ENCODE peak calls at places on chromosomes 5 and 9, in eight cellular contexts. J, D, C, E, V, G, F and K are unnamed samples. For H3K36me3, the result is how much of the 10 kb centered on the place peaks cover.

GRCh38 chr5:96348536-96348935 is 84.5 kb downstream of the PCSK1 start:
- DNase-seq in J (no peak), D (no peak), C (no peak), E (no peak), V (no peak), G (no peak), F (no peak), K (no peak)

GRCh38 chr9:96619109-96619435 is 571 bp downstream of the CDC14B start:
- DNase-seq in J (no peak), D (no peak), C (peak), E (peak), V (peak), G (peak), F (no peak), K (no peak)

GRCh38 chr5:64505769-64506566 is at the start of gene RGS7BP:
- DNase-seq in J (peak), D (no peak), C (peak), E (no peak), V (no peak), G (peak), F (peak), K (peak)

GRCh38 chr5:110477923-110478322 is 248.5 kb downstream of the TMEM232 start:
- DNase-seq in J (no peak), D (no peak), C (no peak), E (no peak), V (no peak), G (no peak), F (no peak), K (no peak)

GRCh38 chr9:26131891-26132290 is 453.6 kb upstream of the TUSC1 start:
- DNase-seq in J (no peak), D (no peak), C (no peak), E (no peak), V (no peak), G (no peak), F (no peak), K (no peak)

GRCh38 chr5:37580106-37580505 is 201.0 kb downstream of the WDR70 start:
- DNase-seq in J (no peak), D (no peak), C (no peak), E (no peak), V (no peak), G (no peak), F (no peak), K (no peak)

GRCh38 chr9:124259273-124260078 is 1.7 kb downstream of the NEK6 start:
- DNase-seq in J (no peak), D (peak), C (peak), E (peak), V (peak), G (peak), F (peak), K (peak)

GRCh38 chr5:71862661-71863060 is 143.6 kb downstream of the CARTPT start:
- DNase-seq in J (no peak), D (no peak), C (no peak), E (no peak), V (no peak), G (no peak), F (no peak), K (no peak)

GRCh38 chr5:89351232-89351631 is 468.2 kb upstream of the MEF2C start:
- DNase-seq in J (no peak), D (no peak), C (no peak), E (no peak), V (no peak), G (no peak), F (no peak), K (no peak)

GRCh38 chr5:32852535-32852934 is 141.4 kb downstream of the NPR3 start:
- DNase-seq in J (no peak), D (no peak), C (no peak), E (no peak), V (no peak), G (no peak), F (no peak), K (no peak)

GRCh38 chr5:138685052-138685755 is 68.0 kb upstream of the CTNNA1 start:
- DNase-seq in J (no peak), D (no peak), C (no peak), E (no peak), V (no peak), G (no peak), F (no peak), K (no peak)

GRCh38 chr9:133499130-133499891 is 20.4 kb upstream of the SLC2A6 start:
- DNase-seq in J (no peak), D (no peak), C (no peak), E (no peak), V (no peak), G (no peak), F (no peak), K (peak)

GRCh38 chr9:12861035-12861434 is 86.2 kb downstream of the LURAP1L start:
- DNase-seq in J (no peak), D (no peak), C (no peak), E (no peak), V (no peak), G (no peak), F (no peak), K (no peak)

GRCh38 chr9:136352682-136353081 is 10.9 kb downstream of the DNLZ start:
- DNase-seq in J (no peak), D (no peak), C (no peak), E (no peak), V (no peak), G (peak), F (no peak), K (no peak)

GRCh38 chr5:949275-949543 is 56.5 kb downstream of the TRIP13 start:
- DNase-seq in J (no peak), D (no peak), C (no peak), E (no peak), V (no peak), G (no peak), F (no peak), K (no peak)

GRCh38 chr5:56302027-56302426 is 68.9 kb upstream of the ANKRD55 start:
- DNase-seq in J (no peak), D (no peak), C (no peak), E (no peak), V (no peak), G (no peak), F (no peak), K (no peak)

GRCh38 chr9:7671847-7672246 is 127.7 kb downstream of the DMAC1 start:
- DNase-seq in J (no peak), D (no peak), C (no peak), E (no peak), V (no peak), G (no peak), F (no peak), K (no peak)

GRCh38 chr5:119873611-119874010 is 244.3 kb downstream of the FAM170A start:
- DNase-seq in J (no peak), D (no peak), C (no peak), E (no peak), V (no peak), G (no peak), F (no peak), K (no peak)

GRCh38 chr5:142156839-142157463 is 48.4 kb downstream of the NDFIP1 start:
- DNase-seq in J (no peak), D (no peak), C (no peak), E (no peak), V (no peak), G (no peak), F (no peak), K (no peak)

GRCh38 chr5:78662323-78662722 is 13.8 kb upstream of the LHFPL2 start:
- DNase-seq in J (no peak), D (no peak), C (no peak), E (no peak), V (no peak), G (no peak), F (no peak), K (no peak)

GRCh38 chr5:153744751-153745150 is 254.3 kb downstream of the GRIA1 start:
- DNase-seq in J (no peak), D (no peak), C (no peak), E (no peak), V (no peak), G (no peak), F (no peak), K (no peak)

GRCh38 chr5:107074991-107075390 is 595.7 kb downstream of the EFNA5 start:
- DNase-seq in J (no peak), D (no peak), C (no peak), E (no peak), V (no peak), G (no peak), F (no peak), K (no peak)

GRCh38 chr9:22392523-22392922 is 54.1 kb upstream of the DMRTA1 start:
- DNase-seq in J (no peak), D (no peak), C (no peak), E (no peak), V (no peak), G (no peak), F (no peak), K (no peak)

GRCh38 chr5:91311697-91312501 is 71.2 kb downstream of the ARRDC3 start:
- DNase-seq in J (peak), D (peak), C (peak), E (peak), V (peak), G (peak), F (no peak), K (peak)

GRCh38 chr5:132772291-132773070 is 4.6 kb downstream of the SEPTIN8 start:
- DNase-seq in J (no peak), D (no peak), C (no peak), E (peak), V (no peak), G (no peak), F (no peak), K (no peak)

GRCh38 chr5:8954801-8955200 is 591.1 kb downstream of the SEMA5A start:
- DNase-seq in J (no peak), D (no peak), C (no peak), E (no peak), V (no peak), G (no peak), F (no peak), K (no peak)

GRCh38 chr5:77066823-77067442 is 20.2 kb downstream of the ZBED3 start:
- DNase-seq in J (no peak), D (no peak), C (no peak), E (no peak), V (no peak), G (no peak), F (no peak), K (no peak)

GRCh38 chr5:172425402-172425801 is 28.9 kb downstream of the SH3PXD2B start:
- DNase-seq in J (no peak), D (no peak), C (no peak), E (no peak), V (no peak), G (no peak), F (no peak), K (no peak)

GRCh38 chr9:19232830-19233194 is 2.3 kb downstream of the DENND4C start:
- DNase-seq in J (no peak), D (no peak), C (no peak), E (no peak), V (no peak), G (no peak), F (no peak), K (no peak)

GRCh38 chr5:14165375-14166091 is 22.4 kb downstream of the TRIO start:
- DNase-seq in J (no peak), D (peak), C (no peak), E (no peak), V (peak), G (no peak), F (no peak), K (no peak)

GRCh38 chr5:17255471-17256016 is 38.1 kb downstream of the BASP1 start:
- DNase-seq in J (no peak), D (no peak), C (no peak), E (no peak), V (no peak), G (no peak), F (no peak), K (no peak)

GRCh38 chr5:1282139-1282992 is 12.5 kb downstream of the TERT start:
- DNase-seq in J (no peak), D (no peak), C (no peak), E (peak), V (no peak), G (no peak), F (peak), K (no peak)

GRCh38 chr5:140182803-140183367 is 7.9 kb downstream of the CYSTM1 start:
- DNase-seq in J (peak), D (no peak), C (no peak), E (peak), V (no peak), G (peak), F (no peak), K (peak)

GRCh38 chr9:88266416-88266815 is 121.8 kb upstream of the SPIN1 start:
- DNase-seq in J (no peak), D (no peak), C (no peak), E (no peak), V (no peak), G (no peak), F (no peak), K (no peak)

GRCh38 chr9:130029591-130029990 is 13.4 kb downstream of the FNBP1 start:
- DNase-seq in J (no peak), D (no peak), C (no peak), E (no peak), V (no peak), G (no peak), F (no peak), K (no peak)

GRCh38 chr9:130027533-130028370 is 15.2 kb downstream of the FNBP1 start:
- DNase-seq in J (no peak), D (no peak), C (no peak), E (no peak), V (no peak), G (no peak), F (no peak), K (no peak)

GRCh38 chr9:130026583-130027427 is 16.2 kb downstream of the FNBP1 start:
- DNase-seq in J (no peak), D (no peak), C (no peak), E (no peak), V (no peak), G (no peak), F (no peak), K (no peak)

GRCh38 chr9:130029223-130029583 is 13.8 kb downstream of the FNBP1 start:
- DNase-seq in J (no peak), D (no peak), C (no peak), E (no peak), V (no peak), G (no peak), F (no peak), K (no peak)

GRCh38 chr9:130028493-130029222 is 14.3 kb downstream of the FNBP1 start:
- DNase-seq in J (no peak), D (no peak), C (no peak), E (no peak), V (no peak), G (no peak), F (no peak), K (no peak)
- TF ChIP-seq POLR2A in J (no peak), D (no peak), C (no peak), E (no peak), V (no peak), G (no peak), F (no peak), K (no peak)

DNA sequence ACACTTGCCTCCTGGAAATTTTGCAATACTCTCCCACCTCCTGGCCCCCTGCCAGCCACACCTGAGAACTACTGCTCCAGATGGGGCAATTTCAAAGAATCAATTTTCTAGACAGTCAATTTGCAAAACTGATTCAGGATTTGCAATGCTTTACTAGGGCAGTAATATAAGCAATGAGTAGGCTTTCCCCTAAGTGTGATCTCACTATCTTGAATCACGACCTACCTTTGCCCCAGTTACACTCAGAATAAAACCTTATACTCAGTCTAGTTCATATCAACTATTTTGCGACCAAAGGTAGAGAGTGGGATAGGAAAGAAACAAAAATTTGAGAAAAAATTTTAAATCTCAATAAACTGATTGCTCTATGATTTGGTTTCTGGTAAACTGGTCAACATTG is 54.4 kb downstream of the DROSHA start:
- DNase-seq in J (no peak), D (no peak), C (no peak), E (no peak), V (no peak), G (no peak), F (no peak), K (no peak)
- H3K36me3 ChIP-seq in J (under half), D (under half), C (under half), E (under half), V (under half), G (under half), F (under half), K (under half)

DNA sequence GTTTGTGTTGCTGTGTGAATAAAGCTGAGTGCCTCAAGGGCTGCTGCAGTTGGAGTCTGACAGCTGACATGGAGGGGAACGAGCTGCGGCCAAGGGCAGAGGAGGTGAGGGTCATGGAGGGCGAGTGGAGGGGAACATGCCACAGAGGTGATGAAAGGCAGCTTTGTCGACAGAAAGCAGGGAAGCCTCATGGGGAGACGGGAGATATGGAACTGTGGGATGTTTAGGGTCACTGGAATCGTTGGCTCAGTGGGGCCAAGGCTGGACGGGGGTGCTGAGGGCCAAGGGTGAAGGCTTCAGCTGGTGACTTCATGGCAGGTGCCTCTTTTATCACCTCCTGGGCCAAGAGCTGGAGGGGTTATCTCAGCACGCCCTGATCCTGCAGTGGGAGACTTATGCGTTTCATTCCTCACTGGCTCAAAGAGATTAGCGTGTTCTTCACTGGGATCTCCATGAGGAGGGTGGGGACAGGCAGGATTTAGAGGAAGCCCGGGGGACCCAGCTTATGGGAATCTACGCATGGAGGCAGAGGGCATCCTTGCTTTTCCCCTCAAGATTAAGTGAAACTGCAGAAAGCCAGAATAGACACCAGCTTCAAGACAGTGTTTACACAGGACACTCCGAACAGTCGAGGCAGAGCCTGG is 42.2 kb downstream of the FAM240B start:
- DNase-seq in J (peak), D (no peak), C (peak), E (no peak), V (no peak), G (no peak), F (no peak), K (no peak)
- TF ChIP-seq POLR2A in J (no peak), D (no peak), C (no peak), E (no peak), V (no peak), G (no peak), F (no peak), K (no peak)

GRCh38 chr9:111413996-111414395 is 70.2 kb downstream of the ECPAS start:
- DNase-seq in J (no peak), D (no peak), C (no peak), E (no peak), V (no peak), G (no peak), F (no peak), K (no peak)

GRCh38 chr9:111412280-111412679 is 71.9 kb downstream of the ECPAS start:
- DNase-seq in J (no peak), D (no peak), C (no peak), E (no peak), V (no peak), G (no peak), F (no peak), K (no peak)

GRCh38 chr9:111407813-111408212 is 76.4 kb downstream of the ECPAS start:
- DNase-seq in J (no peak), D (no peak), C (no peak), E (no peak), V (no peak), G (no peak), F (no peak), K (no peak)

GRCh38 chr9:111414406-111414805 is 69.8 kb downstream of the ECPAS start:
- DNase-seq in J (no peak), D (no peak), C (no peak), E (no peak), V (no peak), G (no peak), F (no peak), K (no peak)

GRCh38 chr9:111411266-111411665 is 72.9 kb downstream of the ECPAS start:
- DNase-seq in J (no peak), D (no peak), C (no peak), E (no peak), V (no peak), G (no peak), F (no peak), K (no peak)
- H3K36me3 ChIP-seq in J (half or more), D (half or more), C (under half), E (under half), V (half or more), G (under half), F (half or more), K (half or more)

DNA sequence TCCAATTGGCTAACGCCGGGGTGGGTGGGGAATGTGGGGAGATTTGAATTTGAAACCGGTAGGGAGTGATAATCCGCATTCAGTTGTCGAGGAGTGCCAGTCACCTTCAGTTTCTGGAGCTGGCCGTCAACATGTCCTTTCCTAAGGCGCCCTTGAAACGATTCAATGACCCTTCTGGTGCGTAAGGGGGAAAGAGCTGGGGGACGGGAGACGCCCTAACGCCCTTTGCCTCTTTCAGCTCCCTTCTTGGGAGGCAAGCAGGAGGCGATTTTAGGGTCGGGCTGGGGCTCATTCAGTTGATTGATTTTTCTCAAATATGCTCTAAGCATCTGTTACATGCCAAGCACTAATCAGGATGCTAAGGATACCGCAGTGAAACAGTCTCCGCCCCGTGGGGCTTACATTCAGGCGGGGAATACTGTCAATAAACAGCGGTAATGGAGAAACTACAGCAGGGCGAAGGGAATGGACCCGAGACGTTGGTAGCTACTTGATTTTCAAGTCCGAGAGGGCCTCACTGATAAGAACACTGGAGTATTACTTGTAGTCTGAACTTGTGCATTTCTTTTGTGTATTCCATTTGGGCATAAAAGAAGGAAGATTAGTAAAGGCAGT is at the start of gene HMMR:
- DNase-seq in J (no peak), D (no peak), C (no peak), E (no peak), V (no peak), G (no peak), F (no peak), K (no peak)
- TF ChIP-seq POLR2A in J (no peak), D (peak), C (no peak), E (no peak), V (no peak), G (no peak), F (no peak), K (no peak)

GRCh38 chr9:98468567-98469239 is 213.3 kb upstream of the TBC1D2 start:
- DNase-seq in J (no peak), D (no peak), C (no peak), E (no peak), V (no peak), G (no peak), F (no peak), K (no peak)
- H3K36me3 ChIP-seq in J (under half), D (under half), C (under half), E (under half), V (under half), G (under half), F (under half), K (under half)